ENCODE peak calls at places on chromosome 18, in nine cellular contexts. R is A549, O is right cardiac atrium, T is upper lobe of right lung, K is upper lobe of left lung, W is heart left ventricle, G is sigmoid colon, M is endodermal cell, I is uterus. E is an unnamed sample.

GRCh38 chr18:5294113-5294617 is 1.4 kb downstream of the ZBTB14 start:
- DNase-seq in K (peak; percentile 60), O (no peak), W (no peak), I (peak; percentile 52), T (peak; percentile 83), G (peak; percentile 73), M (no peak), R (no peak), E (peak; percentile 2)

GRCh38 chr18:24246143-24246542 is 107.3 kb downstream of the CABYR start:
- DNase-seq in K (no peak), T (no peak), M (no peak), R (no peak), I (no peak), W (no peak), G (no peak), O (no peak), E (no peak)

GRCh38 chr18:2641638-2642037 is 13.9 kb upstream of the SMCHD1 start:
- DNase-seq in I (no peak), K (no peak), G (no peak), T (no peak), W (no peak), O (no peak), R (no peak), M (no peak), E (no peak)

GRCh38 chr18:11512096-11513030 is 97.0 kb upstream of the SLC35G4 start:
- DNase-seq in M (no peak), T (no peak), I (no peak), W (no peak), O (no peak), K (no peak), G (no peak), R (peak; percentile 49), E (peak; percentile 13)

GRCh38 chr18:69599377-69599776 is 198.7 kb downstream of the DOK6 start:
- DNase-seq in M (no peak), I (no peak), R (no peak), T (no peak), G (no peak), W (no peak), O (no peak), K (no peak), E (no peak)

GRCh38 chr18:75203456-75204261 is 5.3 kb downstream of the PTGR3 start:
- DNase-seq in G (no peak), O (peak; percentile 65), T (no peak), M (no peak), I (no peak), R (no peak), W (peak; percentile 29), K (no peak), E (no peak)

GRCh38 chr18:23872701-23873550 is 141.6 kb upstream of the TTC39C start:
- DNase-seq in W (no peak), O (peak; percentile 30), T (no peak), G (no peak), K (no peak), I (no peak), R (no peak), M (peak; percentile 60), E (no peak)

GRCh38 chr18:55113800-55114199 is 154.5 kb upstream of the CCDC68 start:
- DNase-seq in T (no peak), W (no peak), G (no peak), O (no peak), M (no peak), I (no peak), K (no peak), R (no peak), E (no peak)

GRCh38 chr18:58416704-58417683 is 211.9 kb downstream of the ALPK2 start:
- DNase-seq in I (no peak), K (no peak), W (no peak), O (no peak), M (no peak), R (peak; percentile 26), G (no peak), T (no peak), E (peak; percentile 62)

GRCh38 chr18:5075297-5075696 is 121.8 kb downstream of the AKAIN1 start:
- DNase-seq in O (no peak), R (no peak), K (no peak), M (no peak), I (no peak), W (no peak), G (no peak), T (no peak), E (no peak)

GRCh38 chr18:29418136-29418535 is 1241.2 kb upstream of the CDH2 start:
- DNase-seq in O (no peak), R (no peak), W (no peak), T (no peak), G (no peak), M (no peak), I (no peak), K (no peak), E (no peak)

GRCh38 chr18:58026395-58026794 is 17.6 kb upstream of the NEDD4L start:
- DNase-seq in W (no peak), K (no peak), M (peak; percentile 54), R (no peak), I (no peak), O (no peak), G (no peak), T (no peak), E (no peak)

GRCh38 chr18:4672152-4672551 is 217.0 kb upstream of the DLGAP1 start:
- DNase-seq in O (no peak), K (no peak), T (no peak), M (no peak), I (no peak), G (no peak), R (no peak), W (no peak), E (no peak)

GRCh38 chr18:62877448-62878221 is 162.3 kb downstream of the PHLPP1 start:
- DNase-seq in T (no peak), K (no peak), M (peak; percentile 72), R (peak; percentile 38), I (no peak), G (no peak), O (no peak), W (no peak), E (peak; percentile 12)

GRCh38 chr18:70501358-70501757 is 212.5 kb downstream of the SOCS6 start:
- DNase-seq in I (no peak), W (no peak), O (no peak), G (no peak), K (no peak), T (no peak), R (no peak), M (no peak), E (no peak)

GRCh38 chr18:3368193-3368592 is 81.8 kb upstream of the TGIF1 start:
- DNase-seq in G (no peak), M (no peak), T (no peak), I (no peak), R (no peak), W (no peak), K (no peak), O (no peak), E (no peak)

GRCh38 chr18:34901299-34901698 is 139.9 kb upstream of the MAPRE2 start:
- DNase-seq in K (no peak), I (no peak), O (no peak), G (no peak), T (no peak), M (no peak), R (peak; percentile 18), W (no peak), E (no peak)

GRCh38 chr18:23998811-23999210 is 15.7 kb upstream of the TTC39C start:
- DNase-seq in K (no peak), M (no peak), I (no peak), T (no peak), W (no peak), R (peak; percentile 8), G (no peak), O (no peak), E (no peak)

GRCh38 chr18:12076424-12077140 is 17.1 kb upstream of the ANKRD62 start:
- DNase-seq in G (no peak), I (peak; percentile 10), R (peak; percentile 27), O (peak; percentile 60), K (peak; percentile 21), T (peak; percentile 63), M (peak; percentile 80), W (no peak), E (peak; percentile 41)

GRCh38 chr18:59852548-59852947 is 47.2 kb upstream of the PMAIP1 start:
- DNase-seq in I (no peak), M (no peak), O (no peak), R (no peak), T (no peak), K (no peak), G (no peak), W (no peak), E (no peak)
- H3K27ac ChIP-seq in I (no peak overlapping the region), M (no peak overlapping the region), O (no peak overlapping the region), R (no peak overlapping the region), T (no peak overlapping the region), K (no peak overlapping the region), G (peak overlapping the region; percentile 48), W (no peak overlapping the region), E (no peak overlapping the region)

DNA sequence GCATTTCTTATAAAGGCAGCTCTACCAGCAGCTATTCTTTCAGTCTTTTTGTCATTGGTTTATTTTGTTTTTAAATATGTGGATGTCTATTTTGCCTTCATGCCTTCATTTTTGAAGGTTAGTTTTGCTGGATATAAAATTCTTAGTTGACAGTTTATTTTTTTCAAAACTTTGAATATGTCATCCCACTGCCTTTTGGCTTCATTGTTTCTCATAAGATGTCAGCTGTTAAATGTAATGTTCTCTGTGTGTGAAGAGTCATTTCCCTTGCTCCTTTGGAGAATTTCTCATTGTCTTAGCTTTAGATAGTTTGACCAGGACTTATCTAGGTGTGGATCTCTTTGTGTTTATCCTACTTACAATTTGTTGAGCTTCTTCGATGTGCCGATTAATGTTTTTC is 213.5 kb downstream of the KIAA1328 start:
- DNase-seq in M (no peak), T (no peak), G (no peak), R (no peak), O (no peak), W (no peak), I (no peak), K (no peak), E (no peak)
- H3K9me3 ChIP-seq in M (peaks cover 33% of the 10 kb centered on the region), T (peaks cover 15% of the 10 kb centered on the region), G (peaks cover 10% of the 10 kb centered on the region), R (peaks cover 11% of the 10 kb centered on the region), O (peaks cover 2% of the 10 kb centered on the region), W (peaks cover 34% of the 10 kb centered on the region), I (no peaks in the 10 kb centered on the region), K (peaks cover 27% of the 10 kb centered on the region), E (no peaks in the 10 kb centered on the region)

GRCh38 chr18:79915161-79916127 is 36.0 kb downstream of the SLC66A2 start:
- DNase-seq in K (no peak), O (no peak), T (peak; percentile 55), R (no peak), M (peak; percentile 35), I (no peak), G (no peak), W (no peak), E (no peak)
- H3K4me3 ChIP-seq in K (no peak overlapping the region), O (no peak overlapping the region), T (no peak overlapping the region), R (no peak overlapping the region), M (no peak overlapping the region), I (no peak overlapping the region), G (no peak overlapping the region), W (no peak overlapping the region), E (no peak overlapping the region)

DNA sequence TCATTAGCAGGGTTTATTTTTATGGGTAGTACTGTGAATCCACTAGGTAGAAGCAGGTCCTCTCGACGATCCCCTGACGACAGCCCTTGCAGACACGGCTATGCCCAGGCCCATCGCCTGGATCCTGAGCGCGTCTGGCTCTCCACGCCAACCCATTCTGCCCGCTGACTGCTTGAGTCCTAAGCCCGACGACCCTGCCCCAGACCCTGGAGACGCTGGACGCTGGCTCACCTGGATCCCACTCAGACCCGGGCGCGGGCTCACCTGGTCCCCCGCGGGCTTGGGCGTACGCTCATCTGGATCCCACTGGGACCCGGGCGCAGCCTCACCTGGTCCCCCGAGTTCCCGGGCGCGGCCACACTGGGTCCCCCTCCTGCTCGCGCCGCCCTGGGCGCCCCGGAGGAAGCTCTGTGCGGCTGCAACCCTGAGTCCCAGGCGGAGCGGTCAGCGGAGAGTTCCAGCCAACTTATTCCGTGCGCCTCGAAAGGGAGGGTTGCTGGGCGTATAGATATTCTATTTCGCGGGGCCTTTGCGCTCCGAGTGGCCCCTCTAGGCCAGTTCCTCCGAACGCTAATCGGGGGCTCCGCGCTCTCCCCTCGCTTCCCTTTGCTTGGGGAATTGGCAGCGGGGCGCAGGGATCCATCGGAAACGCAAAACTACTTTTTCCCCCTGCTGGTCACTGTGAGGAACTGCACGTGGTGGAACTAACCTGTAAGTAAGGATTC is 22.4 kb upstream of the RMP24 start:
- DNase-seq in T (peak; percentile 73), I (peak; percentile 50), W (peak; percentile 40), M (peak; percentile 89), R (peak; percentile 59), G (peak; percentile 73), O (peak; percentile 82), K (peak; percentile 50), E (peak; percentile 45)
- H3K27ac ChIP-seq in T (no peak overlapping the region), I (no peak overlapping the region), W (no peak overlapping the region), M (no peak overlapping the region), R (peak overlapping the region; percentile 70), G (no peak overlapping the region), O (no peak overlapping the region), K (no peak overlapping the region), E (no peak overlapping the region)

E was measured in SJCRH30.